ENCODE peak calls at places on chromosomes 6 and 20, in four cellular contexts. A is H1, R is GM12878, E is K562. Y is an unnamed sample.

GRCh38 chr20:50248104-50248631 is 57.5 kb downstream of the CEBPB start:
- DNase-seq in E (peak), A (no peak), R (no peak), Y (no peak)

GRCh38 chr6:158131926-158132325 is 36.1 kb downstream of the SERAC1 start:
- DNase-seq in A (no peak), R (no peak), E (peak), Y (peak)

GRCh38 chr20:46312075-46312944 is 4.0 kb upstream of the CDH22 start:
- DNase-seq in R (no peak), A (peak), E (peak), Y (peak)

GRCh38 chr20:31476648-31477220 is 1.6 kb downstream of the REM1 start:
- DNase-seq in A (no peak), E (no peak), R (no peak), Y (no peak)

GRCh38 chr6:107666084-107666981 is 157.8 kb downstream of the SCML4 start:
- DNase-seq in E (no peak), R (no peak), A (no peak), Y (peak)

GRCh38 chr6:3229566-3230274 is 2.3 kb upstream of the TUBB2B start:
- DNase-seq in A (no peak), R (no peak), E (peak), Y (no peak)

GRCh38 chr6:33276581-33276863 is 401 bp upstream of the B3GALT4 start:
- DNase-seq in A (no peak), E (no peak), R (no peak), Y (no peak)

GRCh38 chr20:57658447-57659130 is 38.4 kb upstream of the ZBP1 start:
- DNase-seq in R (no peak), E (no peak), A (no peak), Y (no peak)

GRCh38 chr6:40352006-40352405 is 235.2 kb downstream of the LRFN2 start:
- DNase-seq in E (no peak), R (no peak), A (no peak), Y (no peak)

GRCh38 chr6:141594874-141595273 is 537.9 kb upstream of the GJE1 start:
- DNase-seq in A (no peak), R (no peak), E (no peak), Y (no peak)

GRCh38 chr20:35344354-35344837 is 52.2 kb upstream of the FAM83C start:
- DNase-seq in E (peak), A (no peak), R (no peak), Y (peak)

DNA sequence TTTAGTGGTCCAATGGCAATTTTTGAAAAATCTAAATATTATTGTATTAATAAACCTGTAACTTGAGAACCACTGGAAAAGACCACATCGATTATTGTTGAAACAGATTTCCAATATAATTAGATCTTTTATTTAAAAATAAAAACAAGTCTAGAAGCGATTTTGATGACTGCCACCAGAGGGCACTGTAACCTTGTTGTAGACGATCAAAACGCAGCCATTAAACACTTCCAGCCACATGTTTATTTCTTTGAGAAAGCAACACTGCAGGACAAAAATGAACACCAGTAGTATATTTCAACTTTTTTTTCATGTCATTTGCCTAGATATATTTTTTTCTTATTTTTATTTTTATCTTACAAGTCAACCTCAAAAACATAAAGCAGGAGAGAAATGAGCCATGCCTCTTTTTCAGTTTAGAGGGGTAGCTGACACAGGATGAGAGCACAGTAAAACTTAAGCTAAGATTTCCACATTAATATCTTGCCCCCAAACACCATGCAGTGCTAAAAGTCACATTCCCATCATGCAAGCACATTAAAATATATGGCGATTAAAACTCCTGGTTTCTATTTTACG is 115.4 kb downstream of the OPRM1 start:
- DNase-seq in A (no peak), R (no peak), E (peak), Y (peak)
- TF ChIP-seq YY1 in A (peak), R (peak), E (no peak), Y (peak)

DNA sequence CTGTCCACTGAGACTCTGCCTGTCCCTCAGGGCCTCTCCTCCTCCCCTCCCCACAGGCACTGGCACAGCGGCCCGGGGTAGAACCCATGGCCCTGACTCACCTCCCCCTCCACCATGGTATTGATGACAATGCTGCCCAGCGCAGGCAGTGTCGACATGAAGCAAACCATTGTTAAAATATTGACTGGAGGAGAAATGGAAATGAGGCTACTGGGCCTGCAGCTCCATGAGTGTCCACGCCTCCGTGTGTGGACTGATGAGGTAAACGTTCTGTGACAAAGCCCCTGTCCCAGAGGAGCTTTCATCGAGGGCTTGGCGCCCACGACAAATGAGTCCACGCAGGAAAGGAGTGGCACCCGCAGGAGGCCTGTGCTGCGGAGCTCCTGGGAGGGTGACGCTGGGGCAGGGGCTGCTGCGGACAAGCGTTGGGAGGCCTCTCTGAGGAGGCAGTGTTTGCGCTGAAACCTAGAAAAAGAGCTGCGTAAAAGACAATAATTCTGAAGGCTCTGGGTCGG is 402.7 kb downstream of the TAF4 start:
- DNase-seq in R (no peak), A (no peak), E (no peak), Y (no peak)
- TF ChIP-seq SRF in R (no peak), A (no peak), E (no peak), Y (no peak)

GRCh38 chr20:63073738-63074065 is 66.9 kb upstream of the BHLHE23 start:
- DNase-seq in R (no peak), E (no peak), A (no peak), Y (no peak)
- TF ChIP-seq USF2 in R (no peak), E (no peak), A (no peak), Y (no peak)

GRCh38 chr6:109052852-109053251 is 41.8 kb downstream of the SESN1 start:
- DNase-seq in A (no peak), R (no peak), E (no peak), Y (no peak)
- TF ChIP-seq YY1 in A (no peak), R (no peak), E (no peak), Y (no peak)

GRCh38 chr6:137043710-137044365 is 927 bp downstream of the IL20RA start:
- DNase-seq in A (no peak), R (no peak), E (no peak), Y (no peak)
- TF ChIP-seq SRF in A (no peak), R (no peak), E (no peak), Y (no peak)

DNA sequence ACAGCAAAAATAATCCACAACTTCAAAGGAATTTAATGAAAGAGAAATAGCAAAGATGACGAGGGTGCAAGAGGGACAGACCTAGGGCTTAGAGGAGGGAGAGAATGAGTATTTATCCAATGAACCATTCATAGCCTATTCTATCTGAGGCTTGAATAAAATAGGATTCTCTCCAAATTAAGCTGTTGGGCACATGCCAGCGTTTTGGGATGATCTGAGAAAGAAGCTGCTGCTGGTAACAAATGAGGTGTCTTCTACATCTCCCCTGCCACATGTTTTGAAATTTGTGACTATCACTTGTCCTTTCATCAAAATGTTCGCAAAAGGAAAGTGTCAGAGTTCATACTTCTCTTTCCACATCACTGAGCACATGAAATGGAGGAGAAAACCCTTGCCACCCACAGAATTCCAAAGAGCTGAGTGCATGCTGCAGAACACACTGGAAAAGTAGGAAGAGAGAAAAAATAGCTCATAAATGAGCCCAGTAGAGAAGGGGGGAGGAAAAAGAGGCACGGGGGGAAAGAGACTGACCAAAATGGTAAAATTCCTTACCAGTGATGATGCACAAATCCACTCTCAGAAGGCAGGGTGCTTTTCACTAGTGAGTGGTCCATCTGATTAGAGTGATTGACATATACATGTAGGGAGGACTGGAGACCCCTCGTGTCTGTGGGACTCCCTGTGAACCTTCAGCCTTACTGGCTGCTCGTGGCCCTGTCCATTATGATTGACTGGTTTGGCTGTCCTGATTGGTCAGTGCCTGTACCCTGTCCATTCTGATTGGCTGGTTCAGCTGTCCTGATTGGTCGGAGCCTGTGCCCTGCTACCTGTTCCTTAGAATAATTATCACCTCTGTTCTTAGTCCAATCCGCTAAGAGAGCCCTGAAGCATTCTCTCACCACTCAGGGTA is 180.5 kb downstream of the OGFRL1 start:
- DNase-seq in A (no peak), E (peak), R (no peak), Y (no peak)
- TF ChIP-seq USF2 in A (no peak), E (no peak), R (no peak), Y (no peak)

Y was measured in HepG2.